ENCODE peak calls at places on chromosomes 1 and 21, in four cellular contexts. J is Caco-2, T is thoracic aorta, W is PC-3. M is an unnamed sample. For H3K4me1, the result is how much of the 10 kb centered on the place peaks cover.

GRCh38 chr1:199866210-199866617 is 161.3 kb upstream of the NR5A2 start:
- DNase-seq in T (no peak), W (no peak), J (no peak), M (no peak)

GRCh38 chr1:11787251-11787803 is 18.4 kb downstream of the MTHFR start:
- DNase-seq in J (peak), W (peak), T (no peak), M (no peak)

GRCh38 chr1:184019506-184019905 is 18.0 kb downstream of the COLGALT2 start:
- DNase-seq in T (no peak), W (no peak), J (no peak), M (no peak)

GRCh38 chr21:31425158-31425557 is 81.1 kb upstream of the TIAM1 start:
- DNase-seq in T (no peak), W (no peak), J (no peak), M (no peak)

GRCh38 chr21:28018741-28019669 is 973.7 kb downstream of the LTN1 start:
- DNase-seq in T (no peak), J (peak), W (peak), M (peak)

GRCh38 chr21:41560701-41561158 is 52.8 kb upstream of the TMPRSS2 start:
- DNase-seq in W (no peak), T (no peak), J (no peak), M (no peak)

GRCh38 chr1:46205794-46206193 is 2.7 kb downstream of the LURAP1 start:
- DNase-seq in T (no peak), W (no peak), J (no peak), M (no peak)

GRCh38 chr1:104195395-104195794 is 445.7 kb downstream of the AMY1C start:
- DNase-seq in T (no peak), J (no peak), W (peak), M (no peak)

GRCh38 chr1:63674238-63674864 is 81.1 kb downstream of the PGM1 start:
- DNase-seq in T (peak), J (peak), W (peak), M (peak)

GRCh38 chr1:234125714-234126113 is 221.2 kb downstream of the SLC35F3 start:
- DNase-seq in W (no peak), T (no peak), J (no peak), M (no peak)

GRCh38 chr1:215114154-215114933 is 31.8 kb downstream of the KCNK2 start:
- DNase-seq in T (no peak), W (peak), J (no peak), M (no peak)

GRCh38 chr21:16587141-16587570 is 857.4 kb downstream of the USP25 start:
- DNase-seq in W (peak), J (peak), T (no peak), M (peak)

GRCh38 chr1:38817958-38818705 is 41.4 kb downstream of the RRAGC start:
- DNase-seq in W (no peak), J (no peak), T (no peak), M (peak)

GRCh38 chr1:11692899-11693590 is 1.5 kb downstream of the DRAXIN start:
- DNase-seq in J (no peak), T (peak), W (peak), M (no peak)

GRCh38 chr1:92473781-92474495 is 12.8 kb downstream of the GFI1 start:
- DNase-seq in T (no peak), W (no peak), J (no peak), M (no peak)

GRCh38 chr1:204829133-204829532 is 41.5 kb upstream of the NFASC start:
- DNase-seq in J (no peak), W (no peak), T (no peak), M (no peak)

GRCh38 chr1:3415260-3415952 is 39.1 kb upstream of the ARHGEF16 start:
- DNase-seq in J (no peak), W (no peak), T (no peak), M (no peak)

GRCh38 chr1:160629286-160630210 is 17.3 kb downstream of the SLAMF1 start:
- DNase-seq in T (no peak), J (no peak), W (no peak), M (no peak)

GRCh38 chr21:40671721-40672120 is 175.2 kb downstream of the DSCAM start:
- DNase-seq in T (no peak), W (no peak), J (no peak), M (no peak)

GRCh38 chr1:225603538-225604354 is 49.2 kb downstream of the ENAH start:
- DNase-seq in T (no peak), J (no peak), W (peak), M (no peak)

GRCh38 chr1:204046346-204046745 is 26.6 kb upstream of the SOX13 start:
- DNase-seq in W (no peak), T (no peak), J (no peak), M (no peak)

GRCh38 chr1:39671793-39672550 is at the start of gene NT5C1A:
- DNase-seq in J (no peak), T (no peak), W (no peak), M (peak)

GRCh38 chr1:4494558-4494957 is 159.9 kb upstream of the AJAP1 start:
- DNase-seq in J (no peak), W (no peak), T (no peak), M (no peak)
- TF ChIP-seq CTCF in J (no peak), W (no peak), T (no peak), M (no peak)

GRCh38 chr1:66925944-66926343 is 1.2 kb downstream of the MIER1 start:
- DNase-seq in W (no peak), T (no peak), J (no peak), M (no peak)
- H3K4me1 ChIP-seq in W (under half), T (under half), J (under half), M (under half)

GRCh38 chr1:29124366-29125236 is 898 bp upstream of the TMEM200B start:
- DNase-seq in T (no peak), J (peak), W (peak), M (peak)
- TF ChIP-seq CTCF in T (peak), J (peak), W (peak), M (peak)

DNA sequence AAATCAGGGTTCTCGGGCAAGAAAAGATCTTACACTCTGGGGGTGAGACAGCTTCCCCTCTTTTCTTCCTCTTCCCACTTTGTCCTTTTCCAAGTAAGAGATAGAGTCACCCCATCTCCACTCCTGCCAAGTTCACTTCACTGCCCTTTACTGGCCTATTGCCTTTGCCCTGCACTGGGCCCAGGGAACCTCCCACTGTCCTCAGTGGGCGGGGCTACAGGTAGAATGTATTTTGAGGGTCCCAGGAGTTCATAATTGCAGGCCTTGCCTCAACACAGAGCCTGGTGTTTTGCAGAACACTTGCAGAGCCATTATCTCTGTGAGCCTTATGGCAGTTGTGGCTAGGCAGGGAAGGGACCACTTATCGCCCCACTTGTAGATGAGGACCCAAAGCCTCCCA is 3.3 kb downstream of the AMPD2 start:
- DNase-seq in J (no peak), W (no peak), T (no peak), M (no peak)
- H3K4me1 ChIP-seq in J (under half), W (under half), T (under half), M (under half)

DNA sequence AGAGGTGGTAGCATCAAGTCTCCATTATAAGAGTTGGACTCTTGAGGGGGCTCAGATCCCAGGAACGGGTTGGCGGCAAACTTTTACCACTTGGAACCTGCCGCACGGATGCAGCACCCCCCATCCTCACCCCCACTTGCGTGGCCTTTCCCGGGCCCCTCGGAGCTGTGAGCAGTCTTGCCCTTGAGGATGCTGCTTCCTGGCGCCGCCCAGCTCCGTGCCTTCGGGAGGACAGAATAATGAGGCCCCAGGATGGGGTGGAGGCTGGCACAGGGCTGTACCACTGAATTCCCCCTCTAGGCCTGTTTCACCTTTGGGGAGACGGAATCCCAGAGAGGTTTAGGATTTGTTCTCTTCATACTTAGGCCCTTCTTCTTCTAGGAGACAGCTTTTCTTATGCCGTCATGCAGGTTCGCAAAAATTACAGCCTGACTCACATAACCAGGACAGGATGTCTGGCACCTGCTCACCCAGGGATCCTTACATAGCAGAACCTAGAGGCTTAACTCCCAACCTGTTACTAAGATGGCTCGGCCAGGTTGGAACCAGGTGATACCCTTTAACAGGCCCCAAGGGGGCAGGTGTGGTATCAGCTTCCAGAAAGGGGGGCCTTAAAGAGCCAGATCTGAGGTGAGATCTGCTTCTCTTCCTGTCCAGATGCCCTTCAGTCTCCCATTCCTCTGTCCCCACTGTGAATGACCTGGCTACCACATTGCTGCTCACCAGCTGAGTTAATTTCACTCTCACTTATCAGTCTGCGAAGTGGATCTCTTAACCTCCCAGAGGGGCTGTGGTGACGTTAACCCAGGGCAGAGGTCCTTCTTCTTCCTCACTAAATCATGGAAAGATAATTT is 1.5 kb downstream of the TRNP1 start:
- DNase-seq in J (no peak), T (no peak), W (peak), M (no peak)
- TF ChIP-seq CTCF in J (no peak), T (no peak), W (no peak), M (no peak)

GRCh38 chr1:8428441-8428840 is 110.5 kb downstream of the SLC45A1 start:
- DNase-seq in W (no peak), J (no peak), T (no peak), M (no peak)

GRCh38 chr1:8426996-8427395 is 109.1 kb downstream of the SLC45A1 start:
- DNase-seq in W (no peak), T (no peak), J (no peak), M (no peak)

GRCh38 chr1:8427986-8428385 is 110.1 kb downstream of the SLC45A1 start:
- DNase-seq in J (no peak), W (no peak), T (no peak), M (no peak)

GRCh38 chr1:8425781-8426161 is 107.9 kb downstream of the SLC45A1 start:
- DNase-seq in J (no peak), T (no peak), W (no peak), M (no peak)

GRCh38 chr1:8427493-8427892 is 109.6 kb downstream of the SLC45A1 start:
- DNase-seq in T (no peak), J (no peak), W (no peak), M (no peak)
- H3K4me1 ChIP-seq in T (under half), J (under half), W (under half), M (under half)

DNA sequence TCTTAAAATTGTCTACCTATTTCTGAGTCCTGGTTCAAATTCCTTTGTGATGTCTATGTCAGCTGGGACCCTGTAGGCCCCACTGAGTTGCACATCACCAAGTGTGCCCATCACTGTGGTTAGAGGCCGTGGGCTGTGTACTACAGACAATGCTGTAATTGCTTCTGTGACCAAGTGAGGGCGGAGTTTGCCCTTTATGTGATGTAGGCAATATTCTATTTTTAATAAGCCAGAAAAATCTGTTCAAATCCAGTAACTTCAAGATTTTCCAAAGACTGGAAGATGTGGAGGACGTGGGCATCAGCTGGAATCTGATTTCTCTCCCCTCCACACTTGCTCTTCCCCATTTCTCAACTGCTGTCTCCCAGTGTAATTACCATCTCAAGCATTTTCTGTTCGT is 215.4 kb downstream of the PBX1 start:
- DNase-seq in W (no peak), J (no peak), T (no peak), M (no peak)
- TF ChIP-seq CTCF in W (peak), J (no peak), T (no peak), M (peak)

GRCh38 chr1:32336963-32337675 is 1.1 kb upstream of the MARCKSL1 start:
- DNase-seq in W (peak), J (no peak), T (no peak), M (no peak)
- H3K4me1 ChIP-seq in W (half or more), J (under half), T (under half), M (under half)

GRCh38 chr1:156480015-156480368 is 20.6 kb downstream of the MEF2D start:
- DNase-seq in T (no peak), W (no peak), J (no peak), M (no peak)
- TF ChIP-seq CTCF in T (no peak), W (peak), J (no peak), M (peak)

GRCh38 chr1:176201568-176201967 is 5.5 kb downstream of the COP1 start:
- DNase-seq in W (no peak), J (no peak), T (no peak), M (no peak)
- H3K4me1 ChIP-seq in W (under half), J (under half), T (under half), M (under half)

M was measured in BE2C.